ENCODE peak calls at places on chromosome 2, in four cellular contexts. E is NCI-H2029 treated with DMSO at 0.1 percent for 48 hours, Z is BE2C, F is left cardiac atrium. P is an unnamed sample.

GRCh38 chr2:64114063-64114911 is 29.9 kb downstream of the PELI1 start:
- DNase-seq in E (no peak), Z (no peak), F (no peak), P (no peak)

GRCh38 chr2:222878284-222878876 is 17.5 kb downstream of the ACSL3 start:
- DNase-seq in E (no peak), Z (no peak), F (no peak), P (no peak)

GRCh38 chr2:42098571-42099430 is 51.0 kb downstream of the PKDCC start:
- DNase-seq in E (no peak), Z (no peak), F (peak), P (no peak)

GRCh38 chr2:146321175-146321574 is 1523.7 kb upstream of the ACVR2A start:
- DNase-seq in E (no peak), Z (no peak), F (no peak), P (no peak)

GRCh38 chr2:64792310-64792709 is 138.6 kb upstream of the SERTAD2 start:
- DNase-seq in E (no peak), Z (no peak), F (no peak), P (no peak)

GRCh38 chr2:206211657-206212255 is 52.1 kb downstream of the EEF1B2 start:
- DNase-seq in E (no peak), Z (no peak), F (no peak), P (no peak)

GRCh38 chr2:121244616-121245015 is 40.4 kb downstream of the TFCP2L1 start:
- DNase-seq in E (no peak), Z (no peak), F (no peak), P (no peak)

GRCh38 chr2:241900251-241901017 is 30.9 kb downstream of the RTP5 start:
- DNase-seq in E (no peak), Z (no peak), F (no peak), P (no peak)

GRCh38 chr2:67311536-67311935 is 85.6 kb upstream of the ETAA1 start:
- DNase-seq in E (no peak), Z (peak), F (no peak), P (no peak)